ENCODE peak calls at places on chromosomes 12 and 14, in five cellular contexts. X is stimulated activated CD8-positive, alpha-beta memory T cell treated with anti-CD3 and anti-CD28 coated beads, Interleukin-4, amount 100 ng/mL, for 24 hours; Y is psoas muscle; N is mesothelial cell of epicardium; G is H9. R is an unnamed sample.

GRCh38 chr12:102876883-102877282 is 40.2 kb downstream of the PAH start:
- DNase-seq in G (peak; percentile 64), N (no peak), X (no peak), Y (no peak), R (no peak)

GRCh38 chr12:50314629-50315312 is 31.5 kb upstream of the LIMA1 start:
- DNase-seq in N (no peak), X (no peak), G (no peak), Y (no peak), R (peak; percentile 19)

GRCh38 chr12:95173392-95174251 is 43.6 kb downstream of the FGD6 start:
- DNase-seq in Y (peak; percentile 51), G (no peak), N (peak; percentile 40), X (no peak), R (peak; percentile 72)

GRCh38 chr14:32565256-32565655 is 236.2 kb downstream of the AKAP6 start:
- DNase-seq in G (no peak), N (no peak), Y (no peak), X (no peak), R (no peak)

GRCh38 chr12:46664771-46665287 is 161.0 kb downstream of the SLC38A4 start:
- DNase-seq in Y (no peak), X (no peak), N (no peak), G (no peak), R (peak; percentile 73)

GRCh38 chr12:95736631-95737030 is 53.9 kb downstream of the NTN4 start:
- DNase-seq in Y (no peak), G (no peak), X (no peak), N (no peak), R (no peak)

GRCh38 chr12:13252616-13253015 is 56.1 kb downstream of the EMP1 start:
- DNase-seq in G (no peak), Y (no peak), N (no peak), X (no peak), R (no peak)

GRCh38 chr14:73743431-73743931 is 29.3 kb upstream of the PNMA1 start:
- DNase-seq in N (no peak), X (peak; percentile 57), G (peak; percentile 18), Y (peak; percentile 65), R (no peak)

GRCh38 chr12:111881712-111882111 is 39.7 kb downstream of the MAPKAPK5 start:
- DNase-seq in G (no peak), X (no peak), N (no peak), Y (no peak), R (no peak)

GRCh38 chr12:107429006-107429698 is 256.4 kb upstream of the PWP1 start:
- DNase-seq in G (no peak), X (no peak), Y (no peak), N (no peak), R (no peak)

GRCh38 chr12:67927815-67928214 is 61.4 kb upstream of the IFNG-AS1 start:
- DNase-seq in X (no peak), N (no peak), Y (no peak), G (no peak), R (no peak)

GRCh38 chr14:21846227-21846885 is 172.7 kb upstream of the OR4E1 start:
- DNase-seq in Y (peak; percentile 17), N (no peak), X (peak; percentile 49), G (peak; percentile 70), R (no peak)

GRCh38 chr12:98998697-98999299 is 353.7 kb downstream of the APAF1 start:
- DNase-seq in X (no peak), Y (no peak), G (no peak), N (no peak), R (no peak)

GRCh38 chr12:111180830-111181726 is 187.8 kb downstream of the PHETA1 start:
- DNase-seq in N (peak; percentile 82), X (no peak), Y (peak; percentile 70), G (no peak), R (no peak)

GRCh38 chr12:114131824-114132223 is 165.7 kb upstream of the RBM19 start:
- DNase-seq in X (no peak), N (no peak), Y (no peak), G (peak; percentile 45), R (no peak)

GRCh38 chr14:94640721-94641631 is 28.8 kb downstream of the SERPINA3 start:
- DNase-seq in G (no peak), Y (no peak), N (no peak), X (no peak), R (no peak)

GRCh38 chr14:26839481-26839880 is 241.6 kb upstream of the NOVA1 start:
- DNase-seq in N (no peak), X (no peak), Y (no peak), G (no peak), R (no peak)

GRCh38 chr14:56918849-56919574 is 108.7 kb upstream of the OTX2 start:
- DNase-seq in X (no peak), G (peak; percentile 73), N (no peak), Y (no peak), R (no peak)

GRCh38 chr12:15208140-15208539 is 13.1 kb downstream of the RERG start:
- DNase-seq in Y (no peak), X (no peak), G (no peak), N (no peak), R (no peak)

GRCh38 chr14:20417250-20418186 is 4.2 kb upstream of the TEP1 start:
- DNase-seq in G (no peak), Y (no peak), N (no peak), X (no peak), R (no peak)

GRCh38 chr12:57803317-57803893 is 15.1 kb downstream of the AVIL start:
- DNase-seq in G (peak; percentile 77), N (no peak), X (no peak), Y (no peak), R (no peak)

GRCh38 chr12:114013601-114014345 is 47.6 kb upstream of the RBM19 start:
- DNase-seq in N (no peak), Y (no peak), X (no peak), G (peak; percentile 76), R (no peak)

GRCh38 chr14:103641181-103641580 is 12.2 kb downstream of the KLC1 start:
- DNase-seq in Y (no peak), X (no peak), G (no peak), N (no peak), R (peak; percentile 49)

GRCh38 chr14:24249230-24250021 is 7.0 kb upstream of the TINF2 start:
- DNase-seq in N (no peak), G (no peak), Y (no peak), X (no peak), R (no peak)

GRCh38 chr14:37592288-37593274 is 2.5 kb downstream of the FOXA1 start:
- DNase-seq in X (no peak), N (no peak), Y (no peak), G (peak; percentile 47), R (no peak)

GRCh38 chr12:83016226-83016835 is 329.6 kb downstream of the TMTC2 start:
- DNase-seq in Y (no peak), N (no peak), X (no peak), G (no peak), R (peak; percentile 54)

GRCh38 chr12:24661657-24662096 is 287.2 kb downstream of the BCAT1 start:
- DNase-seq in G (no peak), X (no peak), N (no peak), Y (peak; percentile 39), R (peak; percentile 63)

GRCh38 chr14:31038521-31039166 is 12.5 kb upstream of the STRN3 start:
- DNase-seq in N (no peak), Y (no peak), G (no peak), X (no peak), R (no peak)

GRCh38 chr12:25959069-25959961 is 833 bp downstream of the RASSF8 start:
- DNase-seq in G (peak; percentile 59), Y (peak; percentile 68), X (no peak), N (peak; percentile 28), R (no peak)

GRCh38 chr12:110001596-110001995 is 2.4 kb downstream of the ANKRD13A start:
- DNase-seq in Y (no peak), X (no peak), N (no peak), G (no peak), R (no peak)

GRCh38 chr12:132133952-132134652 is 10.0 kb downstream of the DDX51 start:
- DNase-seq in Y (no peak), X (no peak), G (peak; percentile 58), N (no peak), R (no peak)

GRCh38 chr14:23034498-23035302 is at the start of gene PSMB5:
- DNase-seq in G (peak; percentile 95), N (peak; percentile 72), X (peak; percentile 74), Y (peak; percentile 89), R (peak; percentile 92)

GRCh38 chr12:22083167-22083566 is 37.1 kb downstream of the CMAS start:
- DNase-seq in X (no peak), N (no peak), Y (no peak), G (no peak), R (no peak)